ENCODE peak calls at places on chromosomes 13 and 19, in six cellular contexts. F is Peyer's patch, B is cardiac fibroblast, I is dorsolateral prefrontal cortex, C is Calu3, R is AG04450. X is an unnamed sample.

GRCh38 chr19:1532003-1532402 is 8.1 kb downstream of the PLK5 start:
- DNase-seq in F (no peak), B (no peak), I (no peak), C (no peak), R (no peak), X (no peak)

GRCh38 chr19:47230122-47230920 is 678 bp downstream of the BBC3 start:
- DNase-seq in F (peak; percentile 84), B (peak; percentile 47), I (peak; percentile 67), C (peak; percentile 86), R (no peak), X (no peak)

GRCh38 chr13:28885191-28885590 is 65.1 kb downstream of the MTUS2 start:
- DNase-seq in F (no peak), B (no peak), I (no peak), C (no peak), R (no peak), X (no peak)

GRCh38 chr19:5547881-5548280 is 19.9 kb downstream of the TINCR start:
- DNase-seq in F (peak; percentile 56), B (peak; percentile 39), I (no peak), C (peak; percentile 47), R (peak; percentile 13), X (no peak)

GRCh38 chr13:23399254-23399796 is 34.2 kb downstream of the SACS start:
- DNase-seq in F (no peak), B (no peak), I (no peak), C (no peak), R (no peak), X (no peak)

GRCh38 chr13:35549481-35549880 is 73.0 kb upstream of the MAB21L1 start:
- DNase-seq in F (no peak), B (peak; percentile 41), I (no peak), C (peak; percentile 10), R (no peak), X (no peak)

GRCh38 chr13:27147530-27148170 is 24.0 kb downstream of the USP12 start:
- DNase-seq in F (no peak), B (peak; percentile 29), I (no peak), C (no peak), R (no peak), X (no peak)

GRCh38 chr19:45403781-45404556 is 900 bp downstream of the PPP1R13L start:
- DNase-seq in F (peak; percentile 77), B (peak; percentile 54), I (no peak), C (peak; percentile 97), R (no peak), X (peak; percentile 69)

DNA sequence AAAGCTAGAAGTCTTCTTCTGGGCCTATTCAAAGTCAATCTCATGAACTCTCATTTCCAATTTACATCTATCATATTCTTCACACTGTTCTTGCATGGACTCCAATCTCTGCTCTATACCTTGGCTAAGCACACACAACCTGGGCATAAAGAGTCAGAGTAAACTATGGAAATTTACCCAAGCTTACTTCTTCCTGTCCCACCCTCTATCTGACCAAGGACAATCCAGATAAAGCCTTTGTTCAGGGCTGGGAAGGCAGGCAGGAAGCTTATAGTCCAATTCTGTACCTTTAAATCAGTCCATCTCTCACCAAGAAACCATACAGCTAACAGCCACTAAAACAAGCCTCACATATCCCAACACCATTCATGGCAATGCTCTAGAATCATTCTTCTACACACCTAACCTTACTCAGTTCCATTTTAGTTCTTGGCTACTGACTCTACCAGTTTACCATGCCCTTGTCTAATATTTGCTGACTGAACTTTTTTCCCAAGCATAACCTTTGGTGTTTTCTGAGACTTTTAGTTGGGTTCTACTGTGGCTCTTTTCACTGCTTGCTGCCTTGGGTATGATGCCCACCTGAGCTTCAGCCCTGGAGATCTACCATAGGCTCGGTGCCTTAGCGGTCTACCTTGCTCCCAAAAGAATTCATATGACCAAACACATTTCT is 38.9 kb downstream of the N4BP2L2 start:
- DNase-seq in F (no peak), B (no peak), I (no peak), C (no peak), R (no peak), X (no peak)
- TF ChIP-seq CTCF in F (no peak), B (no peak), I (no peak), C (no peak), R (no peak), X (no peak)

GRCh38 chr19:28706693-28707092 is 506.3 kb downstream of the UQCRFS1 start:
- DNase-seq in F (no peak), B (peak; percentile 40), I (no peak), C (no peak), R (no peak), X (no peak)

GRCh38 chr19:28711401-28711800 is 501.6 kb downstream of the UQCRFS1 start:
- DNase-seq in F (no peak), B (no peak), I (no peak), C (no peak), R (no peak), X (no peak)

GRCh38 chr19:28715157-28715556 is 497.8 kb downstream of the UQCRFS1 start:
- DNase-seq in F (no peak), B (no peak), I (no peak), C (no peak), R (no peak), X (no peak)

GRCh38 chr19:28705008-28705407 is 507.9 kb downstream of the UQCRFS1 start:
- DNase-seq in F (no peak), B (peak; percentile 95), I (no peak), C (peak; percentile 59), R (peak; percentile 21), X (no peak)

GRCh38 chr19:28710278-28710677 is 502.7 kb downstream of the UQCRFS1 start:
- DNase-seq in F (no peak), B (peak; percentile 84), I (no peak), C (peak; percentile 14), R (peak; percentile 20), X (no peak)
- TF ChIP-seq CTCF in F (peak; percentile 77), B (peak; percentile 63), I (peak; percentile 84), C (no peak), R (peak; percentile 59), X (peak; percentile 32)

DNA sequence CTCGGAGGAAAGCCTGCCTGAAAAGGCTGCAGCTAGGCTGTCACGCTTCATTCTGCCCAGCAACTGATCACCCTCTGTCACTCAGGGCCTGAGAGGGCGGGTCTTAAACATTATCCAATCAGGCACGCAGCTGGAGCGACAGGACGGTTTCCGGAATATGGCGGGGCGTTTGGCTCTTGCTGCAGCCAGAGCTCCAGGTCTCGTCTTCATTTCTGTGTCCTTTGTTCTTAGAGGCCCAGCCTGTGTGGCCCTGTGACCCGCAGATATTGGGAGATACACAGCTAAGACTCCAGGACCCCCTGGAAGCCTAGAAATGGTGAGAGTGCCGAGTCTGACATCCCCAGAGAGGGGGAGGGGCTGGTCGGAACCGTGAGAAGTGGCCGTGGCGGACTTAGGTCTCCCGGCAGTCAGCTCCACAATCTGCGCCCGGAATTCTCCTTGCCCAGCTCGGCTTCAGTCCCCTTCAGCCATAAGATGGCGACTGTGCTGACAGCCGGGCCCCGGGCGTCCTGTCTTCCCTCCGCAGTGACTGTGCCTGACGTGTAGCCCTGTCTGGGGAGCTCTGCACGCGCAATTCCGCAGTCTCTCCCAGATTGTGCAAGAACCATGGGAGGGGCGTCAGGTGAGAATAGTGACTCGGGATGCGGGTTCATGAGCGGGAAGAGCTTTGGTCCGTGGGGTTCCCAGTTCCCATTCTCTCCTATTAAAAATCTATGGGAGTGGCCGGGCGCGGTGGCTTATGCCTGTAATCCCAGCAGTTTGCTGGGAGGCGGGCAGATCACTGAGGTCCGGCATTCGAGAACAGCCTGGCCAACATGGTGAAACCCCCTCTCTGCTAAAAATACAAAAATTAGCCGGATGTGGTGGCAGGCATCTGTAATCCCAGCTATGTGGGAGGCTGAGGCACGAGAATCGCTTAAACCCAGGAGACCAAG is at the start of gene ZNF429:
- DNase-seq in F (peak; percentile 90), B (peak; percentile 95), I (peak; percentile 92), C (peak; percentile 70), R (peak; percentile 74), X (peak; percentile 96)
- TF ChIP-seq CTCF in F (no peak), B (peak; percentile 0), I (no peak), C (no peak), R (no peak), X (no peak)

GRCh38 chr13:51594432-51594831 is 10.2 kb downstream of the WDFY2 start:
- DNase-seq in F (no peak), B (no peak), I (no peak), C (no peak), R (no peak), X (no peak)

GRCh38 chr13:51589793-51590192 is 5.5 kb downstream of the WDFY2 start:
- DNase-seq in F (no peak), B (no peak), I (no peak), C (no peak), R (no peak), X (no peak)

GRCh38 chr13:51590231-51590630 is 6.0 kb downstream of the WDFY2 start:
- DNase-seq in F (no peak), B (no peak), I (no peak), C (no peak), R (no peak), X (no peak)

GRCh38 chr13:51588406-51588949 is 4.2 kb downstream of the WDFY2 start:
- DNase-seq in F (no peak), B (no peak), I (no peak), C (no peak), R (no peak), X (no peak)

GRCh38 chr13:51590966-51591627 is 6.8 kb downstream of the WDFY2 start:
- DNase-seq in F (no peak), B (peak; percentile 93), I (no peak), C (no peak), R (peak; percentile 47), X (no peak)
- TF ChIP-seq CTCF in F (no peak), B (no peak), I (no peak), C (no peak), R (peak; percentile 6), X (no peak)

GRCh38 chr19:7595466-7596133 is at the start of gene CAMSAP3:
- DNase-seq in F (peak; percentile 85), B (no peak), I (peak; percentile 66), C (peak; percentile 70), R (no peak), X (no peak)
- TF ChIP-seq CTCF in F (no peak), B (no peak), I (no peak), C (no peak), R (no peak), X (no peak)

DNA sequence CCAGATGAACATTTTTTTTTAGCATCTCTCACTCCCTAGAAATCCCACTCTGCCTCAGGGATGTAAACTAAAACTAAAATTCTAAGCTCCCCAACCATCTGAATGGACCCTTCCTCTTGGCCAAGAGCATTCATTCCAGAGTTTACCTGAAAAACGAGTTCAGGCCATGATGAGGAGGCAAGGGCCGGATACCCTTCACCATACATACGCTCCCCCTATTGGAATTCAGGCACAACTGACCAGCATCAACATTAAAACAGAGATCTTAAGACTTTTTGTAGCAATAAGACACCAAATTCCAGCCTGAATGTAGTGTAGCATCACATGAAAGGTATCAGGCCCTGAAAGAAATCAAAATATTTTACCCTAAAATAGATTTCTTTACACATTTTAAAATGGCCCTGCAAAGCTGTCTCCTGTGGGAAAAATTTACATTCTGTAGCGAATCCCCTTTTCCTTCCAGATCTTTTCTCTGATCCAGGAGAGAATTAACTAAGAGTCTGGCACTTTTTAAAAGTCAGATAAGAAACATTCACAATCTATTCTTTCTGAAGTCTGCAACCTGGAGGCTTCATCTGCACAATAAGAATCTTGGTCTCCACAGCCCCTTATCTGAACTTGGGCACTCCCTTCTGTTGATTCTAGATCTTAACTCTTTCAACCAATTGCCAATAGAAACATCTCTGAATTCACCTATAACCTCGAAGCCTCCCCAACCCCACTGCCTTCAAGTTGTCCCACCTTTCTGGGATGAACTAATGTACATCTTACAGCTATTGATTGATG is 888.5 kb downstream of the UQCRFS1 start:
- DNase-seq in F (no peak), B (no peak), I (no peak), C (no peak), R (no peak), X (no peak)
- TF ChIP-seq CTCF in F (no peak), B (no peak), I (no peak), C (no peak), R (no peak), X (no peak)

GRCh38 chr19:49441210-49441959 is at the start of gene SLC17A7:
- DNase-seq in F (no peak), B (no peak), I (no peak), C (no peak), R (no peak), X (peak; percentile 71)
- TF ChIP-seq CTCF in F (no peak), B (no peak), I (no peak), C (no peak), R (no peak), X (no peak)